ENCODE peak calls at places on chromosomes 2 and 18, in nine cellular contexts. D is substantia nigra; I is NCI-H1092 treated with DMSO at 0.1 percent for 48 hours; T is HL-60; Y is GM23248; S is amniotic epithelial cell; Z is stimulated activated CD8-positive, alpha-beta memory T cell treated with anti-CD3 and anti-CD28 coated beads, Interleukin-15, amount 100 ng/mL, for 24 hours; M is type B pancreatic cell; A is fibroblast of villous mesenchyme. F is an unnamed sample.

GRCh38 chr2:72934683-72935610 is 17.6 kb downstream of the EMX1 start:
- DNase-seq in D (no peak), I (peak; percentile 19), T (no peak), Y (no peak), S (no peak), Z (no peak), M (no peak), A (no peak), F (no peak)

GRCh38 chr2:57696016-57696415 is 350.6 kb upstream of the VRK2 start:
- DNase-seq in D (no peak), I (no peak), T (no peak), Y (peak; percentile 26), S (no peak), Z (no peak), M (no peak), A (peak; percentile 18), F (no peak)

GRCh38 chr2:36461039-36461681 is 105.6 kb downstream of the CRIM1 start:
- DNase-seq in D (no peak), I (no peak), T (no peak), Y (peak; percentile 91), S (peak; percentile 94), Z (no peak), M (no peak), A (peak; percentile 93), F (no peak)

GRCh38 chr18:61129001-61129400 is 204.2 kb upstream of the CDH20 start:
- DNase-seq in D (no peak), I (no peak), T (no peak), Y (no peak), S (no peak), Z (no peak), M (no peak), A (no peak), F (no peak)

GRCh38 chr2:112433932-112434730 is 686 bp upstream of the RGPD8 start:
- DNase-seq in D (no peak), I (no peak), T (no peak), Y (peak; percentile 1), S (no peak), Z (no peak), M (no peak), A (no peak), F (peak; percentile 58)

GRCh38 chr2:217887841-217888665 is 114.7 kb downstream of the TNS1 start:
- DNase-seq in D (no peak), I (no peak), T (no peak), Y (peak; percentile 38), S (no peak), Z (no peak), M (no peak), A (peak; percentile 14), F (no peak)

GRCh38 chr2:209685340-209685739 is 86.3 kb upstream of the UNC80 start:
- DNase-seq in D (no peak), I (no peak), T (no peak), Y (no peak), S (no peak), Z (no peak), M (no peak), A (no peak), F (no peak)

GRCh38 chr2:173272895-173273294 is 81.8 kb upstream of the CDCA7 start:
- DNase-seq in D (no peak), I (no peak), T (no peak), Y (no peak), S (no peak), Z (no peak), M (no peak), A (no peak), F (no peak)

GRCh38 chr2:232076736-232077135 is 115.2 kb downstream of the DIS3L2 start:
- DNase-seq in D (no peak), I (no peak), T (no peak), Y (no peak), S (no peak), Z (no peak), M (no peak), A (no peak), F (no peak)

GRCh38 chr18:43279015-43279758 is 1.9 kb upstream of the SYT4 start:
- DNase-seq in D (no peak), I (peak; percentile 91), T (no peak), Y (peak; percentile 7), S (no peak), Z (no peak), M (no peak), A (no peak), F (no peak)

GRCh38 chr2:134465228-134465627 is 211.4 kb downstream of the MGAT5 start:
- DNase-seq in D (no peak), I (no peak), T (no peak), Y (no peak), S (no peak), Z (no peak), M (peak; percentile 45), A (no peak), F (no peak)

GRCh38 chr2:122132292-122132691 is 376.8 kb downstream of the TSN start:
- DNase-seq in D (no peak), I (no peak), T (no peak), Y (peak; percentile 53), S (no peak), Z (no peak), M (no peak), A (no peak), F (no peak)

F was measured in suprapubic skin.